ENCODE peak calls at places on chromosomes 13 and 19, in five cellular contexts. S is coronary artery, Y is heart right ventricle, O is adrenal gland, Q is BE2C. V is an unnamed sample.

GRCh38 chr19:45716314-45717130 is 14.2 kb downstream of the FBXO46 start:
- DNase-seq in S (no peak), Y (no peak), O (no peak), Q (no peak), V (peak; percentile 31)

GRCh38 chr13:107376393-107377085 is 808.6 kb upstream of the ARGLU1 start:
- DNase-seq in S (no peak), Y (no peak), O (no peak), Q (peak; percentile 82), V (no peak)

GRCh38 chr13:60095300-60095699 is 68.4 kb downstream of the DIAPH3 start:
- DNase-seq in S (no peak), Y (no peak), O (no peak), Q (no peak), V (no peak)

GRCh38 chr19:7677664-7678311 is 898 bp downstream of the MCEMP1 start:
- DNase-seq in S (no peak), Y (no peak), O (no peak), Q (no peak), V (no peak)

GRCh38 chr13:30486230-30487074 is 20.7 kb upstream of the HMGB1 start:
- DNase-seq in S (no peak), Y (no peak), O (no peak), Q (no peak), V (no peak)

GRCh38 chr19:42051166-42052115 is 18.6 kb downstream of the GRIK5 start:
- DNase-seq in S (no peak), Y (no peak), O (no peak), Q (no peak), V (no peak)

GRCh38 chr13:28355822-28356371 is 139.0 kb downstream of the FLT1 start:
- DNase-seq in S (no peak), Y (no peak), O (no peak), Q (no peak), V (no peak)

GRCh38 chr13:66826398-66826797 is 403.7 kb downstream of the PCDH9 start:
- DNase-seq in S (no peak), Y (no peak), O (no peak), Q (no peak), V (no peak)

GRCh38 chr19:16978839-16979802 is 47.5 kb downstream of the CPAMD8 start:
- DNase-seq in S (no peak), Y (no peak), O (no peak), Q (no peak), V (no peak)

GRCh38 chr19:54790711-54791110 is 12.7 kb upstream of the KIR2DL4 start:
- DNase-seq in S (no peak), Y (no peak), O (no peak), Q (no peak), V (no peak)

GRCh38 chr19:14385492-14385891 is 4.2 kb downstream of the ADGRE5 start:
- DNase-seq in S (no peak), Y (no peak), O (no peak), Q (no peak), V (no peak)

GRCh38 chr13:28494537-28494860 is 429 bp downstream of the FLT1 start:
- DNase-seq in S (no peak), Y (no peak), O (no peak), Q (peak; percentile 19), V (no peak)

GRCh38 chr19:16328824-16329482 is 4.3 kb downstream of the KLF2 start:
- DNase-seq in S (peak; percentile 82), Y (no peak), O (peak; percentile 44), Q (no peak), V (no peak)

GRCh38 chr13:107301724-107302374 is 733.9 kb upstream of the ARGLU1 start:
- DNase-seq in S (no peak), Y (no peak), O (no peak), Q (peak; percentile 73), V (no peak)

GRCh38 chr13:66835040-66835628 is 395.0 kb downstream of the PCDH9 start:
- DNase-seq in S (no peak), Y (peak; percentile 90), O (peak; percentile 69), Q (peak; percentile 95), V (peak; percentile 13)

GRCh38 chr19:47226426-47227346 is 4.3 kb downstream of the BBC3 start:
- DNase-seq in S (peak; percentile 93), Y (peak; percentile 90), O (peak; percentile 88), Q (peak; percentile 66), V (peak; percentile 95)

GRCh38 chr19:29365836-29366417 is 153.0 kb upstream of the UQCRFS1 start:
- DNase-seq in S (no peak), Y (no peak), O (no peak), Q (no peak), V (no peak)

GRCh38 chr13:111636271-111636670 is 315.8 kb downstream of the TEX29 start:
- DNase-seq in S (no peak), Y (no peak), O (no peak), Q (no peak), V (no peak)

GRCh38 chr19:19860756-19861390 is 4.8 kb upstream of the ZNF253 start:
- DNase-seq in S (no peak), Y (peak; percentile 15), O (peak; percentile 30), Q (no peak), V (no peak)

GRCh38 chr13:113880651-113881611 is 17.1 kb upstream of the GAS6 start:
- DNase-seq in S (no peak), Y (no peak), O (no peak), Q (no peak), V (no peak)

GRCh38 chr19:9674669-9675357 is at the start of gene ZNF562:
- DNase-seq in S (peak; percentile 92), Y (peak; percentile 90), O (peak; percentile 87), Q (peak; percentile 89), V (peak; percentile 57)

GRCh38 chr13:44989941-44990340 is 603 bp downstream of the GPALPP1 start:
- DNase-seq in S (no peak), Y (no peak), O (no peak), Q (no peak), V (no peak)

GRCh38 chr13:98746968-98747367 is 5.5 kb downstream of the SLC15A1 start:
- DNase-seq in S (no peak), Y (no peak), O (no peak), Q (no peak), V (no peak)

GRCh38 chr19:40605201-40605971 is 4.2 kb downstream of the LTBP4 start:
- DNase-seq in S (peak; percentile 81), Y (peak; percentile 61), O (peak; percentile 65), Q (peak; percentile 70), V (peak; percentile 63)

GRCh38 chr19:12247644-12248222 is 47.0 kb downstream of the ZNF44 start:
- DNase-seq in S (no peak), Y (no peak), O (no peak), Q (no peak), V (no peak)

GRCh38 chr19:17454579-17454978 is 6.1 kb upstream of the TMEM221 start:
- DNase-seq in S (no peak), Y (no peak), O (no peak), Q (no peak), V (no peak)

GRCh38 chr13:93286047-93286446 is 59.4 kb downstream of the GPC6 start:
- DNase-seq in S (no peak), Y (no peak), O (no peak), Q (no peak), V (no peak)

GRCh38 chr19:16036941-16037340 is 39.4 kb upstream of the TPM4 start:
- DNase-seq in S (no peak), Y (no peak), O (no peak), Q (no peak), V (no peak)

GRCh38 chr19:6737284-6737872 is at the start of gene GPR108:
- DNase-seq in S (peak; percentile 100), Y (peak; percentile 100), O (peak; percentile 100), Q (peak; percentile 99), V (peak; percentile 100)

GRCh38 chr13:42548731-42549554 is 25.0 kb upstream of the TNFSF11 start:
- DNase-seq in S (no peak), Y (peak; percentile 8), O (peak; percentile 24), Q (no peak), V (no peak)

GRCh38 chr19:6216996-6217751 is 62.6 kb downstream of the MLLT1 start:
- DNase-seq in S (no peak), Y (peak; percentile 50), O (no peak), Q (peak; percentile 84), V (no peak)

GRCh38 chr13:110343241-110343865 is 36.3 kb downstream of the COL4A2 start:
- DNase-seq in S (peak; percentile 71), Y (no peak), O (no peak), Q (no peak), V (no peak)

GRCh38 chr19:53010494-53010893 is 3.2 kb upstream of the ERVV-1 start:
- DNase-seq in S (no peak), Y (no peak), O (no peak), Q (no peak), V (no peak)

V was measured in gastrocnemius medialis.